ENCODE peak calls at places on chromosomes 5 and 9, in four cellular contexts. P is K562, O is H1, Z is A549. W is an unnamed sample.

GRCh38 chr5:2374703-2375102 is 376.8 kb downstream of the IRX2 start:
- DNase-seq in Z (no peak), P (no peak), O (no peak), W (no peak)

GRCh38 chr9:116589392-116590354 is 97.4 kb upstream of the TRIM32 start:
- DNase-seq in O (peak), P (peak), Z (peak), W (peak)

GRCh38 chr9:104276709-104277245 is 182.7 kb downstream of the SMC2 start:
- DNase-seq in Z (no peak), P (no peak), O (no peak), W (no peak)

GRCh38 chr5:95285406-95285761 is 490 bp upstream of the MCTP1 start:
- DNase-seq in Z (no peak), O (no peak), P (no peak), W (no peak)

GRCh38 chr5:32711693-32712462 is 757 bp downstream of the NPR3 start:
- DNase-seq in Z (peak), O (peak), P (no peak), W (no peak)

GRCh38 chr9:38443597-38443996 is 19.3 kb upstream of the IGFBPL1 start:
- DNase-seq in P (no peak), Z (peak), O (no peak), W (no peak)

GRCh38 chr9:112624711-112625707 is 92.9 kb downstream of the INIP start:
- DNase-seq in O (no peak), P (no peak), Z (no peak), W (no peak)

GRCh38 chr5:179166886-179167841 is 107.0 kb downstream of the ZNF354C start:
- DNase-seq in P (peak), O (peak), Z (no peak), W (no peak)

GRCh38 chr5:28234356-28234968 is 1196.1 kb upstream of the CDH9 start:
- DNase-seq in Z (no peak), P (no peak), O (no peak), W (no peak)

GRCh38 chr5:95699337-95699736 is 16.5 kb upstream of the SPATA9 start:
- DNase-seq in P (no peak), O (no peak), Z (no peak), W (no peak)

GRCh38 chr9:2134391-2134790 is 119.2 kb downstream of the SMARCA2 start:
- DNase-seq in O (no peak), Z (no peak), P (no peak), W (no peak)

GRCh38 chr9:129894106-129894823 is 59.0 kb downstream of the USP20 start:
- DNase-seq in P (no peak), Z (no peak), O (no peak), W (no peak)

GRCh38 chr9:86449246-86449645 is 95.0 kb upstream of the TUT7 start:
- DNase-seq in Z (no peak), P (no peak), O (no peak), W (no peak)

GRCh38 chr9:86458456-86458855 is 104.2 kb upstream of the TUT7 start:
- DNase-seq in P (no peak), Z (no peak), O (no peak), W (no peak)

GRCh38 chr9:86452194-86452828 is 98.1 kb upstream of the TUT7 start:
- DNase-seq in O (no peak), P (no peak), Z (no peak), W (no peak)

GRCh38 chr9:86460211-86461002 is 106.2 kb upstream of the TUT7 start:
- DNase-seq in O (no peak), Z (no peak), P (no peak), W (no peak)

DNA sequence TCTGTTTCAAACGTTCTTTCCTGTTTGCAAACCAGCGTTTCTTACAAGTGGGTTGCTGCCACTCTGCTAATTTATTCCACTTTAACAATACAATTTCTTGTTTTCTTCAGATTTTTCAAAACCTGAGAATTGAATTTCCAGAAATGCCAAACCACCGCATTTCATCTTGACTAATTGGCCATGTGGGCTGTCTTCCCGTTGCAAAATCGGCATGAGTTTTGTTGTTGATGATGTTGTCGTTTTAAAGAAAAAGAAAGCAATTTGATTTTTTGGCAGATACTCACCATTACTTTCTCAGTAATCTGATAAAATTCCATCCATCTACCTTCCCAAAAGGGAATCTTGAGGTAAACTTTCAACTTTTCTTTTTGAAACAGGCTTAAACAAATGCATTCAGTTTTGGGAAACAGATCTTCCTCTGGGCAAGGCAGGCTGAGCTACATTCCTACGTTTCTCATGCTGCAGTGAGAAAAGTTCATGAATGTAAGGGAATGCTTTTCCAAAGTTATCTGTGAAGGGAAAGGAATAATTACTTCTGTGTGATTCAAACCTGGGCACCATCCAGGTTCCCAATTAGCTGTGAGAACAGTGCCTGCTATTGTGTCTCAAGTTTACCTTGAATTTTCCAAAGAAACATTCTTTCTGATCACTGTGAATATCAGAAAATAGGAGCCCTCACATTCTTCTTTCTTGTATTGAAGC is 100.6 kb upstream of the TUT7 start:
- DNase-seq in Z (no peak), O (no peak), P (no peak), W (no peak)
- TF ChIP-seq CEBPB in Z (no peak), O (no peak), P (no peak), W (no peak)

DNA sequence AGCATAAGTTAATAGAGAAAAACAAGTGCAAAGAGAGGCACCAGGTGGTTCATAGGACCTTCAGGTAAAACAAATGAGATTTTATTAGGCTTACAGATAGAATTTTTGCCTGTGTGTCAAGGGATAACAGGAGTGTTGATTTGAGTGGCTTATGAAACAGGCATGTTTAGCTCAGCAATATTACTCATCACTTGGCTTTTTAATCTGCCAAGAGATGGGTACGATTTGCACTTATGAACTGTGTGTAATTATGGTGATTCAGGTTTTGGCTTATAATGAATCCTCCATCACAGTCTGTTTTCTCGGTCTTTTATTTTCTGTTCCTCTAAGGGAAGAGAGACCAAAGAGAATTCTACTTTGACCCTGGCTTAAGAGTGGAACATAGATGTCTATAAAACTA is 199.3 kb downstream of the DMRTA1 start:
- DNase-seq in O (no peak), P (no peak), Z (no peak), W (no peak)
- TF ChIP-seq CEBPB in O (no peak), P (no peak), Z (no peak), W (no peak)

GRCh38 chr5:132264546-132265335 is 7.2 kb downstream of the PDLIM4 start:
- DNase-seq in Z (no peak), O (peak), P (peak), W (no peak)

GRCh38 chr5:132263548-132264261 is 6.2 kb downstream of the PDLIM4 start:
- DNase-seq in P (peak), O (peak), Z (peak), W (no peak)

GRCh38 chr5:132260714-132261615 is 3.5 kb downstream of the PDLIM4 start:
- DNase-seq in P (peak), O (peak), Z (no peak), W (peak)

GRCh38 chr5:132261881-132262845 is 4.7 kb downstream of the PDLIM4 start:
- DNase-seq in O (peak), P (no peak), Z (no peak), W (no peak)

DNA sequence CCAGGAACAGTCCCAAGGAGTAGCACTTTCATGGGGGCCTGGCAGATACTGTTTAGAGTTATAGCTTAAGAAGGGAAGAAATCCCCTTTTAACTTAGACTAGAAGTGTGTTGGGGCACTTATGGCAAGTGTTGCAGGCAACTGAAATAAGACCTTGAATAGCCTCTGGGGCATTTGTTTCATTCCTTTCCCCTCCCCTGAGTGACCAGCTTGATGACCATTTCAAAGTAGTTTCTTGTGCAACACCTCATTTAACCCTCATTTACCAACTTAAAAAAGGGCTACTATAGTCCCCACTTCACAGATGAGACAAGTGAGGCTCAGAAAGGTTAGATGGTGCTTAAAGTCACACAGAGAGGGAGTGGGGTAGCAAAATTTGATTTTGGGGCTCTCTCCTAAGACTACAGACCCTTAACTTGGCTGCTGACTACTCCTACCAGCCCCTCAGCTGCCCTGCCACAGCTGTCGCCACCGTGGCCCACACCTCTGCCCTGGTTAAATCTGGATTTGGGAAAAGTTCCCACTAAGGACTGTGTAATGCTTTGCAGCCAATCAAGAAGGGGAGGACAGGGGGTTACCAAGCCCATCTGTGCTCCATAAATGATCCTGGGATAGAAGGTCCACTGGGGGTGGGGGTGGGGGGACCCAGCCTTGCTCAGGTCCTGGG is 5.5 kb downstream of the PDLIM4 start:
- DNase-seq in Z (no peak), O (peak), P (no peak), W (no peak)
- TF ChIP-seq CEBPB in Z (no peak), O (no peak), P (no peak), W (no peak)

DNA sequence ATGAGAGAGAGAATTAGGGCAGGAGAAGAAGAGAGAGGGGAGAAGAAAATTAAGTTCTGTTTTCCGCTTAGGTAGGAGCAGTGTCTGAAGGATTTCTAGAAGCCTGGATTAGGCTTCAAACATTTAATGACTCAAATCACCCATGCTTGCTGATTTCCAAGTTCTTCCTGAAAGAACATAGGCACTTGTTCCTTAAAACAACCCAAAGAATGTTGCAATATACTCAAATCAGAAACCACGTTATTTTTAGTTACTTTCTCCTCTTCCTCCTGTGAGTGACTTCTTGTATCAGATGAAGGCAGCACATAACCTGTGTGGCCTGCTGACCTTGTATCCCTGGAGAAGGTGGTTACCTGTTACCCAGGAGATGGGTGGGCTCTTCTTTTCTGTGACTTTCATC is 351.5 kb upstream of the KLF4 start:
- DNase-seq in P (no peak), Z (no peak), O (no peak), W (no peak)
- TF ChIP-seq CEBPB in P (no peak), Z (no peak), O (no peak), W (no peak)

W was measured in HCT116.